ENCODE peak calls at places on chromosomes 13 and 19, in five cellular contexts. N, L, S, R and G are unnamed samples.
A peak's percentile ranks its signal among the peaks of the same experiment; 100 is the strongest.

GRCh38 chr13:107650081-107650701 is 565.1 kb downstream of the LIG4 start:
- DNase-seq in N (peak; percentile 4), L (peak; percentile 5), S (peak; percentile 60), R (peak; percentile 14), G (no peak)

GRCh38 chr13:78241278-78241919 is 322.8 kb upstream of the EDNRB start:
- DNase-seq in N (no peak), L (no peak), S (peak; percentile 58), R (no peak), G (no peak)

GRCh38 chr13:99658266-99658991 is 157.2 kb downstream of the TM9SF2 start:
- DNase-seq in N (peak; percentile 18), L (peak; percentile 29), S (peak; percentile 65), R (peak; percentile 48), G (peak; percentile 51)

GRCh38 chr19:39110263-39110967 is 15.2 kb upstream of the PAK4 start:
- DNase-seq in N (no peak), L (no peak), S (peak; percentile 39), R (peak; percentile 81), G (peak; percentile 73)

GRCh38 chr19:38800577-38801347 is 11.8 kb downstream of the LGALS7B start:
- DNase-seq in N (no peak), L (no peak), S (no peak), R (no peak), G (no peak)

GRCh38 chr13:113776231-113777125 is 17.5 kb downstream of the TMEM255B start:
- DNase-seq in N (no peak), L (no peak), S (no peak), R (no peak), G (no peak)

GRCh38 chr13:56332671-56333070 is 808.0 kb upstream of the PRR20A start:
- DNase-seq in N (no peak), L (no peak), S (no peak), R (no peak), G (no peak)

GRCh38 chr19:10364644-10365043 is 15.7 kb downstream of the TYK2 start:
- DNase-seq in N (no peak), L (no peak), S (no peak), R (no peak), G (no peak)

GRCh38 chr19:47641891-47642485 is 33.1 kb downstream of the BICRA start:
- DNase-seq in N (no peak), L (no peak), S (peak; percentile 31), R (no peak), G (no peak)

GRCh38 chr19:38142176-38143035 is 81.6 kb downstream of the DPF1 start:
- DNase-seq in N (no peak), L (no peak), S (peak; percentile 63), R (peak; percentile 39), G (peak; percentile 12)

GRCh38 chr19:54551293-54551692 is 22.3 kb upstream of the LILRA2 start:
- DNase-seq in N (no peak), L (no peak), S (no peak), R (peak; percentile 16), G (no peak)

GRCh38 chr13:66180806-66181205 is 1049.3 kb downstream of the PCDH9 start:
- DNase-seq in N (no peak), L (no peak), S (no peak), R (no peak), G (no peak)

GRCh38 chr19:5993516-5994406 is 15.8 kb upstream of the RANBP3 start:
- DNase-seq in N (no peak), L (no peak), S (peak; percentile 31), R (no peak), G (no peak)

GRCh38 chr19:22515435-22515834 is 93.3 kb upstream of the ZNF98 start:
- DNase-seq in N (no peak), L (no peak), S (no peak), R (no peak), G (no peak)

GRCh38 chr19:42547927-42548326 is 19.6 kb upstream of the CEACAM1 start:
- DNase-seq in N (no peak), L (no peak), S (no peak), R (no peak), G (no peak)

GRCh38 chr19:13817615-13818371 is 22.6 kb downstream of the ZSWIM4 start:
- DNase-seq in N (no peak), L (no peak), S (no peak), R (peak; percentile 56), G (no peak)

GRCh38 chr13:44840131-44840530 is 149.1 kb downstream of the NUFIP1 start:
- DNase-seq in N (no peak), L (no peak), S (peak; percentile 27), R (no peak), G (no peak)

GRCh38 chr13:37168151-37168550 is 62.7 kb upstream of the CSNK1A1L start:
- DNase-seq in N (no peak), L (no peak), S (no peak), R (no peak), G (no peak)

GRCh38 chr13:37168922-37169321 is 63.5 kb upstream of the CSNK1A1L start:
- DNase-seq in N (no peak), L (no peak), S (no peak), R (no peak), G (no peak)

GRCh38 chr13:37175996-37176395 is 70.5 kb upstream of the CSNK1A1L start:
- DNase-seq in N (no peak), L (peak; percentile 82), S (peak; percentile 97), R (no peak), G (no peak)

DNA sequence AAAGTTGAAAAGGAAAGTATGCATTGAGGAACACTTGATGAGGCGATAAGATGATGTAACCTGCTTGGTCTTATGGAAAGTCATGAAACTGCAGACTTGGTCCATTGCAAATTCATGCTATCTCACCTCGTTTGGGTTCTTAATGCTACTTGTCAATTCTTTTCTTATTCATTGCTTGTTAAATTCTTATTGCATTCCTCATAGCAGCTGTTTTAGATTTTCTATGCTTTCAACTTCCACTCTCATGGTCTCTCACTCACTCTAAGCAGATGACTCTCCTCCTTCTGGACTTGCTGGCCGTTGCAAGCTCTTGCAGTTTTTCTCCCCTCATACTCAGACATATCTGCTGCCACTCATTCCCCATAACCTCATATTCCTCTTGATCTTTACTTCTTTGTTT is 67.8 kb upstream of the CSNK1A1L start:
- DNase-seq in N (no peak), L (peak; percentile 78), S (peak; percentile 36), R (no peak), G (no peak)
- TF ChIP-seq CTCF in N (no peak), L (peak; percentile 24), S (no peak), R (no peak), G (no peak)

DNA sequence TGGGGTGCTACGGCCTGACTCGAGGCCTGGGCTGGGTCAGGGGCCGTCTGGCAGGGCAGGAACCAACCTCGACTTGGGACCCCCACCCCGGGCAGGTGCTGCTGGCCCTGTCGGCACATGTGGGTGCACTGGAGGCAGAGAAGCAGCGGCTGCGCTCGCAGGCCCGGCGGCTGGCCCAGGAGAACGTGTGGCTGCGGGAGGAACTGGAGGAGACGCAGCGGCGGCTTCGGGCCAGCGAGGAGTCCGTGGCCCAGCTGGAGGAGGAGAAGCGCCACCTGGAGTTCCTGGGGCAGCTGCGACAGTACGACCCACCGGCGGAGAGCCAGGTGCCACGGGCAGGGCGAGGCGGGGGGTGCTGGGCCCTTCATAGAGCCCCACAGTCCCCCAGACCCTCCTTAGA is 5.9 kb downstream of the KLC3 start:
- DNase-seq in N (no peak), L (no peak), S (no peak), R (no peak), G (no peak)
- TF ChIP-seq CTCF in N (no peak), L (no peak), S (no peak), R (no peak), G (no peak)

DNA sequence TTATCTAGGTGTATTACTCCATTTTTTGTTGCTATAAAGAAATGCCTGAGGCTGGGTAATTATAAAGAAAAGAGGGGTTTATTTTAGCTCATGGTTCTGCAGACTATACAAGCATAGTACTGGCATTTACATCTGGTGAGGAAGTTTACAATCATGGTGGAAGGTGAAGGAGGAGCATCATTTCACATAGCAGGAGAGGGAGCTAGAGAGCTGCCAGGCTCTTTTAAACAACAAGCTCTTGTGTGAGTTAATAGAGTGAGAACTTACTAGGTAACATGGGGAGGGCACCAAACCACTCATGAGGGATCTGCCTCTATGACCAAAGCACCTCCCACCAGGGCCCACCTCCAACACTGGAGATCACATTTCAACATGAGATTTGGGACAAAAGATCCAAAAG is 221.7 kb upstream of the GPC6 start:
- DNase-seq in N (no peak), L (no peak), S (peak; percentile 26), R (no peak), G (no peak)
- TF ChIP-seq CTCF in N (no peak), L (no peak), S (peak; percentile 16), R (no peak), G (no peak)

GRCh38 chr19:3526507-3527244 is 12.3 kb upstream of the TEKTIP1 start:
- DNase-seq in N (no peak), L (no peak), S (no peak), R (no peak), G (no peak)
- TF ChIP-seq CTCF in N (peak; percentile 16), L (no peak), S (no peak), R (no peak), G (no peak)

GRCh38 chr13:110352735-110353134 is 45.7 kb downstream of the COL4A2 start:
- DNase-seq in N (no peak), L (no peak), S (no peak), R (no peak), G (no peak)
- TF ChIP-seq CTCF in N (peak; percentile 43), L (peak; percentile 5), S (peak; percentile 20), R (no peak), G (no peak)

DNA sequence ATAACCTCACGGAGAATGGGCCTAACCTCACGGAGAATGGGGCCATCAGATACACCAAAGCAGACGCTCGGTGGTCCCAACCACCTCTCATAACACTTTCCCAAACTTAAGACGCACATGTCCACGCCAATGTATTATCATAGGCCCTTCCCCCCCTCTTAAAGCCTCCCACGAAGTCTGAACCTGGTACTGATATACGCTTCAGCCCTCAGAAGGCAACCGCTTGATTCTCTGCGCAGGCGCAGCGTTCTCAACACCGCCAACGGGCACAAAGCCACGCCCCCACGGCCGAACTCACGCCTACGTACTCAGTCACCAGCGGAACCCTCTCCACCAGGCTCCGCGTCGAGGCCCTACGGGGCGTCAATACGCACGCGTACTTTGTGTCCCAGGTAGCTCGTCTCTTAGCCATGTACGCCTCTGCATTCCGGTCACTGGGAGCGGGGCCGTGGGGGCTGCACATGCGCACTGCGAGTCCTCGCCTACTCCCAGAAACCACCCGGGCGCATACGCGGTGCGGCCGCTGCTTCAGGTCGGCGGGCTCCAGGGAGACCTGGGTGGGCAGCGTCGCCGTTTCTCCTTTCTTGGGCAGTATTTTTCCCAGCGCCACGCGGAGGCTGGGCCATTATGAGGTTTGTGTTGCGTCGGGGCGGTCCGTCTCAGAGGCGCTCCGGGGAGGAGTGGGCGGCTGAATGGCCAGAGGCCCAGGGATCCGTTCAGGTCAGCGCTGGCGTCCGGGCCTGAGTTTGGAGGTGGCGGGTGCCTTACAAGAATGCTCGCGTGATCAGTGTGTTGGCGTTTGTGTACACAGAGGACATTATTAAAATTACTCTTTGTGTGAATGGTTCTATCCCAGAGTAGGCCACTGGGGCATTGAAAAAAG is 25.3 kb downstream of the ZNF582 start:
- DNase-seq in N (peak; percentile 78), L (peak; percentile 78), S (peak; percentile 98), R (peak; percentile 78), G (peak; percentile 69)
- TF ChIP-seq CTCF in N (peak; percentile 1), L (no peak), S (no peak), R (no peak), G (no peak)

GRCh38 chr13:111175948-111176347 is 60.8 kb downstream of the ARHGEF7 start:
- DNase-seq in N (no peak), L (no peak), S (no peak), R (no peak), G (no peak)
- TF ChIP-seq CTCF in N (no peak), L (no peak), S (no peak), R (no peak), G (no peak)

GRCh38 chr13:88196106-88196505 is 524.9 kb downstream of the SLITRK5 start:
- DNase-seq in N (no peak), L (no peak), S (no peak), R (no peak), G (no peak)
- TF ChIP-seq CTCF in N (no peak), L (no peak), S (no peak), R (no peak), G (no peak)